ENCODE peak calls at places on chromosomes 7 and 10, in five cellular contexts. B is A549, K is HepG2, F is endothelial cell of umbilical vein, Q is GM12878. A is an unnamed sample.

GRCh38 chr7:1446611-1447032 is 12.6 kb downstream of the MICALL2 start:
- DNase-seq in B (no peak), K (no peak), F (no peak), Q (no peak), A (no peak)

GRCh38 chr10:69726850-69727249 is 74.9 kb upstream of the COL13A1 start:
- DNase-seq in K (no peak), Q (no peak), B (no peak), F (no peak), A (no peak)

GRCh38 chr10:70265032-70265689 is 18.6 kb downstream of the NPFFR1 start:
- DNase-seq in B (no peak), Q (no peak), K (peak), F (no peak), A (peak)

GRCh38 chr10:71255817-71256660 is 43.7 kb downstream of the UNC5B start:
- DNase-seq in F (peak), Q (no peak), K (no peak), B (no peak), A (peak)

GRCh38 chr10:19628767-19629443 is 187.3 kb upstream of the PLXDC2 start:
- DNase-seq in Q (no peak), B (no peak), K (no peak), F (no peak), A (no peak)

GRCh38 chr10:90308223-90308622 is 549.6 kb downstream of the HTR7 start:
- DNase-seq in K (no peak), F (no peak), Q (no peak), B (no peak), A (no peak)

GRCh38 chr7:1042161-1042833 is 2.0 kb upstream of the GPR146 start:
- DNase-seq in B (no peak), K (no peak), Q (no peak), F (no peak), A (peak)

GRCh38 chr7:20220824-20221547 is 3.8 kb upstream of the MACC1 start:
- DNase-seq in F (no peak), B (no peak), Q (no peak), K (no peak), A (peak)

GRCh38 chr10:128047991-128048826 is 78.0 kb downstream of the MKI67 start:
- DNase-seq in Q (no peak), K (peak), F (peak), B (no peak), A (peak)

GRCh38 chr7:84640637-84641036 is 446.0 kb upstream of the SEMA3A start:
- DNase-seq in Q (no peak), F (no peak), K (no peak), B (no peak), A (no peak)

GRCh38 chr7:45682836-45683555 is 108.8 kb downstream of the ADCY1 start:
- DNase-seq in K (no peak), F (no peak), Q (no peak), B (no peak), A (no peak)

GRCh38 chr7:24241216-24241615 is 42.8 kb upstream of the NPY start:
- DNase-seq in F (no peak), Q (no peak), B (no peak), K (no peak), A (no peak)

GRCh38 chr10:117666965-117667364 is 124.4 kb downstream of the EMX2 start:
- DNase-seq in B (no peak), F (no peak), Q (no peak), K (no peak), A (no peak)

GRCh38 chr10:18860591-18861205 is 187.9 kb upstream of the MALRD1 start:
- DNase-seq in K (no peak), Q (no peak), F (no peak), B (no peak), A (no peak)

GRCh38 chr10:49742683-49743463 is 19.2 kb downstream of the OGDHL start:
- DNase-seq in K (no peak), Q (no peak), F (no peak), B (no peak), A (no peak)

GRCh38 chr10:110446954-110447608 is 50.6 kb upstream of the DUSP5 start:
- DNase-seq in B (no peak), F (peak), Q (no peak), K (no peak), A (peak)

GRCh38 chr10:290026-290725 is 154.9 kb downstream of the ZMYND11 start:
- DNase-seq in B (no peak), Q (no peak), F (no peak), K (no peak), A (no peak)

GRCh38 chr7:101632641-101633040 is 3.5 kb upstream of the MYL10 start:
- DNase-seq in B (no peak), Q (no peak), F (no peak), K (no peak), A (no peak)

GRCh38 chr10:127715782-127716378 is 21.1 kb upstream of the FOXI2 start:
- DNase-seq in Q (no peak), F (peak), K (peak), B (no peak), A (peak)

GRCh38 chr7:46853451-46853850 is 728.5 kb downstream of the TNS3 start:
- DNase-seq in B (no peak), Q (no peak), K (no peak), F (no peak), A (no peak)

GRCh38 chr10:89845541-89846275 is 144.3 kb downstream of the KIF20B start:
- DNase-seq in Q (no peak), F (no peak), K (no peak), B (no peak), A (no peak)

GRCh38 chr7:151425670-151426075 is 14.3 kb downstream of the CRYGN start:
- DNase-seq in B (no peak), Q (no peak), K (no peak), F (no peak), A (no peak)

GRCh38 chr7:126856691-126857291 is 395.9 kb downstream of the GRM8 start:
- DNase-seq in Q (no peak), F (peak), B (no peak), K (peak), A (peak)

GRCh38 chr10:132708441-132708840 is 77.5 kb downstream of the NKX6-2 start:
- DNase-seq in K (no peak), F (no peak), Q (no peak), B (no peak), A (no peak)

GRCh38 chr7:16649196-16649595 is 3.2 kb downstream of the BZW2 start:
- DNase-seq in F (peak), K (no peak), Q (no peak), B (no peak), A (no peak)

GRCh38 chr7:3002631-3003030 is 41.0 kb downstream of the CARD11 start:
- DNase-seq in Q (no peak), F (no peak), B (no peak), K (no peak), A (no peak)

GRCh38 chr7:7375538-7375937 is 160.1 kb downstream of the COL28A1 start:
- DNase-seq in Q (no peak), K (no peak), B (no peak), F (no peak), A (no peak)

GRCh38 chr7:154774303-154774702 is 228.6 kb downstream of the PAXIP1 start:
- DNase-seq in K (no peak), B (no peak), Q (no peak), F (no peak), A (no peak)

GRCh38 chr7:7816084-7816483 is 97.7 kb upstream of the RPA3 start:
- DNase-seq in F (no peak), Q (peak), K (no peak), B (no peak), A (no peak)

DNA sequence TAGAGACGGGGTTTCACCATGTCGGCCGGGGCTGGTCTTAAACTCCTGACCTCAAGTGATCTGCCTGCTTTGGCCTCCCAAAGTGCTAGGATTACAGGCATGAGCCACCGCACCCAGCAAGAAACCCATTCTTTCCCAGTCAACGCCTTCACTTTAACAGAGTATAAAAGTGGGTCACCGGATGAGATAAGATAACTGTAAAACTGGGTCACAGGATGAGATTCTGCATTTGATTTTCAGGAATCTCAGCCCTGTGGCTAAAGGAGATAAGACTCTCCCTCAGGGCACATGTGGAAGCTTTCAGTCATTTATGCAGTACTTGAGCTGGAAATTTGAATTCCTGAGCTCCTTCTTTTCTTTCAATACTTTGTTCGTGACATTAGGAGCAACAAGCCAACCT is 70.8 kb downstream of the LRRC17 start:
- DNase-seq in B (no peak), F (no peak), K (no peak), Q (no peak), A (no peak)
- TF ChIP-seq MYC in B (no peak), F (no peak), K (no peak), Q (no peak), A (no peak)

GRCh38 chr10:29861811-29862505 is 197.4 kb downstream of the JCAD start:
- DNase-seq in K (no peak), F (peak), Q (no peak), B (no peak), A (no peak)
- TF ChIP-seq MYC in K (no peak), F (no peak), Q (no peak), B (no peak), A (no peak)

GRCh38 chr7:13742126-13742525 is 247.3 kb downstream of the ETV1 start:
- DNase-seq in K (no peak), F (no peak), Q (no peak), B (no peak), A (no peak)
- TF ChIP-seq MYC in K (no peak), F (no peak), Q (no peak), B (no peak), A (no peak)

GRCh38 chr10:33484787-33485186 is 150.3 kb upstream of the NRP1 start:
- DNase-seq in F (no peak), Q (no peak), K (no peak), B (no peak), A (no peak)

GRCh38 chr10:33483124-33483794 is 148.8 kb upstream of the NRP1 start:
- DNase-seq in B (no peak), F (no peak), Q (no peak), K (no peak), A (no peak)

GRCh38 chr10:33478675-33479125 is 144.2 kb upstream of the NRP1 start:
- DNase-seq in Q (no peak), F (no peak), K (no peak), B (no peak), A (no peak)

GRCh38 chr10:33478089-33478674 is 143.7 kb upstream of the NRP1 start:
- DNase-seq in B (no peak), Q (no peak), F (no peak), K (no peak), A (no peak)

GRCh38 chr10:33481184-33481583 is 146.7 kb upstream of the NRP1 start:
- DNase-seq in K (no peak), B (no peak), F (no peak), Q (no peak), A (no peak)
- TF ChIP-seq MYC in K (no peak), B (no peak), F (no peak), Q (no peak), A (no peak)

DNA sequence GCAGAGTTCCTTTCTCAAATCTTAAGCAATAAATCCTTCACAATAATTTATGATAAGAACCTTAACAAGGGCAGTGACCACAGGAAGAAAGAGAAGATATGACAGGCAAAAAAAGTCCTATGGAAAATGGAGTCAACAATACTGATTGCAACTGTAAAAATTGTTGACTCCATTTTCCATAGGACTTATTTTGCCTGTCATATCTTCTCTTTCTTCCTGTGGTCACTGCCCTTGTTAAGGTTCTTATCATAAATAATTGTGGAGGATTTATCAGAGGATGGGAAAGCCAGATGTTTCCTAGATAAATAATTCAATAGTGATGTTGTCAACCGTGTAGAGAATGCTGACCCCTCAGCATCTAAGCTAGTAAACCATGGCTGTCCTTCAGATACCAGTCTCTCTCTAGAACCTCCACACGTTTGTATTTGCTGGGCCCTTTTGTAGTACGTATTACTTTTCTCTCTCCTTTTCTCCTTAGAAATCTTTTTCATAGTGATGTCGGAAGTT is 172.6 kb upstream of the BET1 start:
- DNase-seq in Q (no peak), B (no peak), F (peak), K (no peak), A (no peak)
- TF ChIP-seq MYC in Q (no peak), B (no peak), F (no peak), K (no peak), A (no peak)

GRCh38 chr10:103336370-103336769 is 14.6 kb downstream of the PCGF6 start:
- DNase-seq in K (no peak), B (no peak), Q (no peak), F (no peak), A (no peak)

GRCh38 chr10:103334567-103334966 is 16.4 kb downstream of the PCGF6 start:
- DNase-seq in F (no peak), K (no peak), Q (no peak), B (no peak), A (no peak)

DNA sequence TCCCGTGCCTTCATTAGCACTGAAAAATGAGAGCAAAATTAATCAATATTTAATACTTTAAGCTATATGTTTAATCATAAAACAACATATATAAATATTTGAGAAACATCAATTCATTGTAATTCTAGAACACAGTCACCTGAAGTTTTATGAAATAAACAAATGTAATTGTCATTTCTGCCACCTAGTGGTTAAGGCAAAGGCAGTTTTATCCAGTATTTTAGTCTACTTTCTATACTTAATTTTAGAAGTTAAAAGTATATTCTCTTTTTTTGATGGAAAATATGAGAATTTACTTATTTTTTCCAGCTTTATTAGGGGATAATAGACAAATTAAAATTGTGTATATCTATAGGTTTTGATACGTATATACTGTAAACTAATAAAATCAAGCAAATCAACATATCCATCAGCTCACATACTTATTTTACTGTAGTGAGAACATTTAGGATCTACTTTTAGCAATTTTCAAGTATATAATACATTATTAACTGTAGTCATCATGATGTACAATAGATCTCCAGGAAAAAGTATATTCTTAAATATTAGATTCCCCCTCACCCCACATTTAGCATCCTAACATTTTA is 16.9 kb downstream of the PCGF6 start:
- DNase-seq in Q (no peak), B (peak), K (peak), F (peak), A (peak)
- TF ChIP-seq MYC in Q (no peak), B (no peak), K (no peak), F (no peak), A (no peak)

GRCh38 chr10:84333864-84334451 is 5.6 kb downstream of the CCSER2 start:
- DNase-seq in B (no peak), Q (no peak), K (no peak), F (no peak), A (peak)
- TF ChIP-seq MYC in B (no peak), Q (no peak), K (no peak), F (no peak), A (no peak)

DNA sequence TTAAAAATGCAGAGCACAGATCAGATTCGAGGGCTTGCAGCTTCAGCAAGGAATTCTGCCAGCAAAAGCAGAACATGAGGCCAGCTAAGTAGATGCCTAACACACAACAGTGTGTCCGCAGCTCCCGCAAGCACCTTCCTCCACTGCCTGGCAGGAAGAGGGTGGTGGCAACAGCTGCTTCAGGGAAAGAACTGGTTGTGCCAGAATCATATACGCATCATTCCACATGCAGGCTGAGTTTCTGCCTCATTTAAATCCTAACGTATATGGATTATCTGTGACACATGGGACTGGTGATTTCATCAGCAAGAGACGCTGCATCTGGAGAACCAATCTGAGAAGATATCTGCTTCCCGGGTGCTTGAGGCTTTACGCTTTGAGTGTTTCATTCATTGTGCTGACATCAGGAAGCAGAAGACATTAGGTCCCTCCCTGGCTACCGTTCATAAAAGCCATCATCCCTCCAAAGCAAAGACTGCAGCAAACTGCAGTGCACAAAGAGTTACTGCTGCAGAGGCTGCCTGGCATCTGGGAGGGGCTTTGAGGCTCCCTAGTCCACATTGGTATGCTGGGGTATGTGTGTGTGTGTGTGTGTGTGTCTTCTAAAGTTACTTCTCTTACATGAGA is 78.8 kb downstream of the FAM13C start:
- DNase-seq in Q (no peak), K (no peak), F (no peak), B (no peak), A (no peak)
- TF ChIP-seq MYC in Q (no peak), K (no peak), F (no peak), B (no peak), A (no peak)

DNA sequence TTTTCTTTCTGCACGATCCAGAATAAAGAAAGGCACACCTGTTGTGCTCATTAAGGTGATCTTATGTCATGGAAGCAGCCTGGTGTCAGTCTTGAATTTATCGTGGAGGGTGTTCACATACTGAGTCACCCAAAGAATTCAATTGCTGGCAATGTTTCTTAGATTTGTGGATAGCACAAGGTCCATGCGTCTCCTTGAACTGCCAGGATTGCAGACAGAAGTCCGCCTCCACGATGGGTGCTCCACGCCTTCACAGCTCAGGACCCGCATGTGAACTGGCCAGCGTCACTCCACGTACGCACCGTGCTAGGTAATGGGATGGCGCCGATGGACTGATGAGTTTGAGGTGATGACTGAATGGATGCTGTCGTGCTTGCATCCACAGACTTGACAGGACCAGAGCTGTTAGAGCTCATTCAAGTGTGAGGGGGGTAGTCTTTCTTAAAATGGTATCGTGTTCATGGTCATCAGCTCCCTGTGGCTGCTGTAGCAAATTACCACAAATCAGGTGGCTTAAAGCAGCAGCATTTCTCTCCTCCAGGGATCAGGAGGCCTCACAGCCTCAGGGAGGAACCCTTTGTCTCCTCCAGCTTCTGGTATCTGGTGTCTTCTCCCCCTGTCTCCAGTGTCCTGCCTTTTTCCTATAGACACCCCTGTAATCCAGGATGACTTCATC is 65.4 kb upstream of the DNAJB6 start:
- DNase-seq in F (no peak), Q (no peak), K (no peak), B (no peak), A (no peak)
- TF ChIP-seq MYC in F (no peak), Q (no peak), K (no peak), B (no peak), A (peak)

DNA sequence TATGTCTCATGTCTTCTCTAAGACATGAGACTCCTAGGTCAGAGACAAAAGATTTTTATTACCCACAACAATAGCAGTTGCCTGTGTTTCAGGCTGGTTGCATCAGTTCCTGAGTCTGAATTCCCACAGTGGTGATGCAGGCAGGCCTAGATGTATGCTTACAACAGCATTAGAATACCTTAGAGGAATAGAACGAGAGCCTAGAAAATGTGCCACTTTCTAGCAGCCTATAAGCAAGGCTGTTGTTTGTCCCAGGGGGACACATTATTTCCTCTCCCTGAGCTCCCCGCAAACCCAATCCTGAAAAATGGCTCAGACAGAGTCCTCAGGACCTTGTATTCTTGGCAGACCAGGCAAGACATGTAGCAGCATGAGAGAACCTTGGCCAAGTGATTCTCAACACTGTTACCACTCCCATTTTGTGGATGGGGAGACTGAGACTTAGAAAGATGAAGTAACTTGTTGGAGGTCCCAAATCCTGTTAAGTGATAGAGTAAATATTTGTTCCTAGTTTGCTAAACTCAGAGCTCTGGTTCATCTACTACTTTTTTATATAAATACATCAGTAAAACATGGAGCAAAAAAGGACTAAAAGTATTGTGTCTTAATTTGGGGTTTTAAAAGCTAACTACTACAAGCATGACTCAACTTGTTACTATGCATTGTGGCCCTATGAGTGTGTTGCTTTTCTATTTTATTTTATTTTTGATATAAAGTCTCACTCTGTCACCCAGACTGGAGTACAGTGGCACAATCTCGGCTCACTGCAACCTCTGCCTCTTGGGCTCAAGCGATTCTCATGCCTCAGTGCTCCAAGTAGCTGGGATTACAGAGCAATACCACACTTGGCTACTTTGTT is 14.2 kb downstream of the VTI1A start:
- DNase-seq in Q (no peak), F (peak), K (no peak), B (no peak), A (peak)
- TF ChIP-seq MYC in Q (no peak), F (no peak), K (no peak), B (no peak), A (no peak)

A was measured in NB4.